ENCODE peak calls at places on chromosome 1, in four cellular contexts. Q is astrocyte; L is activated T-helper 1 cell treated with Interleukin-2 at 50 U/mL for 16 hours; O is stimulated activated CD4-positive, alpha-beta T cell treated with anti-CD3 and anti-CD28 coated beads, Interleukin-15, amount 100 ng/mL, for 1 hour. A is an unnamed sample.

GRCh38 chr1:207603777-207604176 is 41.2 kb upstream of the CR1L start:
- DNase-seq in O (no peak), Q (peak; percentile 3), L (no peak), A (no peak)

GRCh38 chr1:150273310-150273709 is 720 bp downstream of the C1orf54 start:
- DNase-seq in O (no peak), L (no peak), Q (peak; percentile 13), A (no peak)

GRCh38 chr1:93426183-93426582 is 21.7 kb upstream of the FNBP1L start:
- DNase-seq in L (no peak), Q (no peak), O (no peak), A (no peak)

GRCh38 chr1:162997499-162998285 is 71.5 kb upstream of the RGS4 start:
- DNase-seq in L (no peak), Q (peak; percentile 72), O (no peak), A (no peak)

GRCh38 chr1:156920233-156921052 is at the start of gene LRRC71:
- DNase-seq in O (peak; percentile 12), L (peak; percentile 17), Q (peak; percentile 33), A (peak; percentile 60)

GRCh38 chr1:26553942-26554682 is 24.6 kb downstream of the RPS6KA1 start:
- DNase-seq in O (no peak), Q (no peak), L (no peak), A (no peak)

GRCh38 chr1:67560580-67561285 is 124.3 kb upstream of the GADD45A start:
- DNase-seq in Q (no peak), O (no peak), L (no peak), A (no peak)

GRCh38 chr1:170864238-170864637 is 71.1 kb upstream of the MROH9 start:
- DNase-seq in Q (peak; percentile 12), L (no peak), O (no peak), A (no peak)

GRCh38 chr1:40838980-40839942 is 22.9 kb downstream of the CITED4 start:
- DNase-seq in O (no peak), Q (no peak), L (no peak), A (no peak)